ENCODE peak calls at places on chromosome 18, in six cellular contexts. One of them, this sample, is unnamed.

GRCh38 chr18:31596081-31596872 is 4.6 kb downstream of the TTR start:
- DNase-seq in neural progenitor cell: no peak
- DNase-seq in heart right ventricle: no peak
- DNase-seq in right lobe of liver: no peak
- DNase-seq in body of pancreas: no peak
- DNase-seq in testis: no peak
- DNase-seq in this sample: no peak

GRCh38 chr18:55421612-55422381 is 166.2 kb downstream of the TCF4 start:
- DNase-seq in neural progenitor cell: no peak
- DNase-seq in heart right ventricle: peak
- DNase-seq in right lobe of liver: no peak
- DNase-seq in body of pancreas: no peak
- DNase-seq in testis: no peak
- DNase-seq in this sample: no peak

GRCh38 chr18:44036500-44036899 is 644.2 kb upstream of the SETBP1 start:
- DNase-seq in neural progenitor cell: peak
- DNase-seq in heart right ventricle: peak
- DNase-seq in right lobe of liver: no peak
- DNase-seq in body of pancreas: peak
- DNase-seq in testis: peak
- DNase-seq in this sample: no peak

GRCh38 chr18:28411806-28412205 is 234.9 kb upstream of the CDH2 start:
- DNase-seq in neural progenitor cell: no peak
- DNase-seq in heart right ventricle: peak
- DNase-seq in right lobe of liver: no peak
- DNase-seq in body of pancreas: no peak
- DNase-seq in testis: no peak
- DNase-seq in this sample: no peak

GRCh38 chr18:59623456-59624383 is 73.5 kb downstream of the CCBE1 start:
- DNase-seq in neural progenitor cell: no peak
- DNase-seq in heart right ventricle: no peak
- DNase-seq in right lobe of liver: no peak
- DNase-seq in body of pancreas: no peak
- DNase-seq in testis: peak
- DNase-seq in this sample: no peak

GRCh38 chr18:30650499-30650898 is 392.0 kb downstream of the DSC3 start:
- DNase-seq in neural progenitor cell: no peak
- DNase-seq in heart right ventricle: no peak
- DNase-seq in right lobe of liver: no peak
- DNase-seq in body of pancreas: no peak
- DNase-seq in testis: no peak
- DNase-seq in this sample: no peak

GRCh38 chr18:5527603-5528002 is 16.2 kb downstream of the EPB41L3 start:
- DNase-seq in neural progenitor cell: no peak
- DNase-seq in heart right ventricle: peak
- DNase-seq in right lobe of liver: no peak
- DNase-seq in body of pancreas: no peak
- DNase-seq in testis: peak
- DNase-seq in this sample: no peak

GRCh38 chr18:32389868-32390267 is 80.8 kb downstream of the GAREM1 start:
- DNase-seq in neural progenitor cell: no peak
- DNase-seq in heart right ventricle: peak
- DNase-seq in right lobe of liver: peak
- DNase-seq in body of pancreas: peak
- DNase-seq in testis: peak
- DNase-seq in this sample: no peak

GRCh38 chr18:73670536-73670935 is 477.1 kb downstream of the FBXO15 start:
- DNase-seq in neural progenitor cell: no peak
- DNase-seq in heart right ventricle: no peak
- DNase-seq in right lobe of liver: no peak
- DNase-seq in body of pancreas: no peak
- DNase-seq in testis: no peak
- DNase-seq in this sample: peak

GRCh38 chr18:37175727-37176126 is 346.8 kb downstream of the KIAA1328 start:
- DNase-seq in neural progenitor cell: no peak
- DNase-seq in heart right ventricle: no peak
- DNase-seq in right lobe of liver: no peak
- DNase-seq in body of pancreas: no peak
- DNase-seq in testis: no peak
- DNase-seq in this sample: no peak

GRCh38 chr18:48927286-48928080 is 23.3 kb downstream of the SMAD7 start:
- DNase-seq in neural progenitor cell: no peak
- DNase-seq in heart right ventricle: no peak
- DNase-seq in right lobe of liver: no peak
- DNase-seq in body of pancreas: no peak
- DNase-seq in testis: no peak
- DNase-seq in this sample: no peak

GRCh38 chr18:35005963-35006577 is 35.1 kb upstream of the MAPRE2 start:
- DNase-seq in neural progenitor cell: peak
- DNase-seq in heart right ventricle: peak
- DNase-seq in right lobe of liver: no peak
- DNase-seq in body of pancreas: no peak
- DNase-seq in testis: no peak
- DNase-seq in this sample: peak

GRCh38 chr18:29028560-29028959 is 851.6 kb upstream of the CDH2 start:
- DNase-seq in neural progenitor cell: no peak
- DNase-seq in heart right ventricle: no peak
- DNase-seq in right lobe of liver: no peak
- DNase-seq in body of pancreas: no peak
- DNase-seq in testis: no peak
- DNase-seq in this sample: no peak

GRCh38 chr18:46155652-46156051 is 51.5 kb downstream of the HAUS1 start:
- DNase-seq in neural progenitor cell: no peak
- DNase-seq in heart right ventricle: no peak
- DNase-seq in right lobe of liver: no peak
- DNase-seq in body of pancreas: no peak
- DNase-seq in testis: no peak
- DNase-seq in this sample: peak

GRCh38 chr18:32920796-32921787 is 148.3 kb upstream of the KLHL14 start:
- DNase-seq in neural progenitor cell: no peak
- DNase-seq in heart right ventricle: no peak
- DNase-seq in right lobe of liver: no peak
- DNase-seq in body of pancreas: no peak
- DNase-seq in testis: no peak
- DNase-seq in this sample: peak

GRCh38 chr18:48662021-48662661 is 123.3 kb downstream of the CTIF start:
- DNase-seq in neural progenitor cell: peak
- DNase-seq in heart right ventricle: no peak
- DNase-seq in right lobe of liver: peak
- DNase-seq in body of pancreas: no peak
- DNase-seq in testis: no peak
- DNase-seq in this sample: peak

GRCh38 chr18:75173125-75173432 is 35.9 kb downstream of the PTGR3 start:
- DNase-seq in neural progenitor cell: peak
- DNase-seq in heart right ventricle: no peak
- DNase-seq in right lobe of liver: no peak
- DNase-seq in body of pancreas: no peak
- DNase-seq in testis: no peak
- DNase-seq in this sample: no peak

GRCh38 chr18:44678725-44679055 is 2.0 kb upstream of the SETBP1 start:
- DNase-seq in neural progenitor cell: no peak
- DNase-seq in heart right ventricle: no peak
- DNase-seq in right lobe of liver: no peak
- DNase-seq in body of pancreas: no peak
- DNase-seq in testis: no peak
- DNase-seq in this sample: no peak

GRCh38 chr18:13570856-13571495 is 155.4 kb downstream of the FAM210A start:
- DNase-seq in neural progenitor cell: no peak
- DNase-seq in heart right ventricle: no peak
- DNase-seq in right lobe of liver: no peak
- DNase-seq in body of pancreas: no peak
- DNase-seq in testis: no peak
- DNase-seq in this sample: no peak

GRCh38 chr18:36411745-36412168 is 114.2 kb downstream of the FHOD3 start:
- DNase-seq in neural progenitor cell: peak
- DNase-seq in heart right ventricle: no peak
- DNase-seq in right lobe of liver: no peak
- DNase-seq in body of pancreas: no peak
- DNase-seq in testis: peak
- DNase-seq in this sample: peak

GRCh38 chr18:10067670-10068659 is 154.1 kb downstream of the VAPA start:
- DNase-seq in neural progenitor cell: no peak
- DNase-seq in heart right ventricle: no peak
- DNase-seq in right lobe of liver: no peak
- DNase-seq in body of pancreas: no peak
- DNase-seq in testis: no peak
- DNase-seq in this sample: no peak

GRCh38 chr18:297936-298335 is 30.1 kb upstream of the THOC1 start:
- DNase-seq in neural progenitor cell: no peak
- DNase-seq in heart right ventricle: no peak
- DNase-seq in right lobe of liver: no peak
- DNase-seq in body of pancreas: no peak
- DNase-seq in testis: no peak
- DNase-seq in this sample: no peak

GRCh38 chr18:12315911-12316310 is 7.9 kb downstream of the TUBB6 start:
- DNase-seq in neural progenitor cell: no peak
- DNase-seq in heart right ventricle: peak
- DNase-seq in right lobe of liver: no peak
- DNase-seq in body of pancreas: peak
- DNase-seq in testis: no peak
- DNase-seq in this sample: no peak

GRCh38 chr18:12408247-12408869 is 629 bp downstream of the PRELID3A start:
- DNase-seq in neural progenitor cell: no peak
- DNase-seq in heart right ventricle: no peak
- DNase-seq in right lobe of liver: no peak
- DNase-seq in body of pancreas: peak
- DNase-seq in testis: peak
- DNase-seq in this sample: no peak

GRCh38 chr18:73717570-73717969 is 430.1 kb downstream of the FBXO15 start:
- DNase-seq in neural progenitor cell: no peak
- DNase-seq in heart right ventricle: no peak
- DNase-seq in right lobe of liver: no peak
- DNase-seq in body of pancreas: no peak
- DNase-seq in testis: no peak
- DNase-seq in this sample: peak

GRCh38 chr18:42038936-42039335 is 83.9 kb downstream of the PIK3C3 start:
- DNase-seq in neural progenitor cell: no peak
- DNase-seq in heart right ventricle: no peak
- DNase-seq in right lobe of liver: no peak
- DNase-seq in body of pancreas: no peak
- DNase-seq in testis: no peak
- DNase-seq in this sample: no peak

GRCh38 chr18:61551586-61551985 is 218.4 kb downstream of the CDH20 start:
- DNase-seq in neural progenitor cell: peak
- DNase-seq in heart right ventricle: peak
- DNase-seq in right lobe of liver: no peak
- DNase-seq in body of pancreas: no peak
- DNase-seq in testis: peak
- DNase-seq in this sample: peak

GRCh38 chr18:23887493-23887892 is 127.1 kb upstream of the TTC39C start:
- DNase-seq in neural progenitor cell: no peak
- DNase-seq in heart right ventricle: no peak
- DNase-seq in right lobe of liver: no peak
- DNase-seq in body of pancreas: no peak
- DNase-seq in testis: peak
- DNase-seq in this sample: no peak

GRCh38 chr18:75694292-75694691 is 266.8 kb upstream of the SMIM21 start:
- DNase-seq in neural progenitor cell: no peak
- DNase-seq in heart right ventricle: no peak
- DNase-seq in right lobe of liver: no peak
- DNase-seq in body of pancreas: no peak
- DNase-seq in testis: no peak
- DNase-seq in this sample: no peak

GRCh38 chr18:35110554-35111058 is 69.4 kb downstream of the MAPRE2 start:
- DNase-seq in neural progenitor cell: no peak
- DNase-seq in heart right ventricle: no peak
- DNase-seq in right lobe of liver: no peak
- DNase-seq in body of pancreas: no peak
- DNase-seq in testis: no peak
- DNase-seq in this sample: no peak

GRCh38 chr18:64799378-64799777 is 650.5 kb upstream of the LINC00305 start:
- DNase-seq in neural progenitor cell: no peak
- DNase-seq in heart right ventricle: no peak
- DNase-seq in right lobe of liver: no peak
- DNase-seq in body of pancreas: no peak
- DNase-seq in testis: no peak
- DNase-seq in this sample: no peak

GRCh38 chr18:45738660-45739059 is 14.7 kb downstream of the SLC14A1 start:
- DNase-seq in neural progenitor cell: no peak
- DNase-seq in heart right ventricle: no peak
- DNase-seq in right lobe of liver: no peak
- DNase-seq in body of pancreas: no peak
- DNase-seq in testis: no peak
- DNase-seq in this sample: no peak

GRCh38 chr18:10032331-10032979 is 118.6 kb downstream of the VAPA start:
- DNase-seq in neural progenitor cell: peak
- DNase-seq in heart right ventricle: no peak
- DNase-seq in right lobe of liver: no peak
- DNase-seq in body of pancreas: no peak
- DNase-seq in testis: peak
- DNase-seq in this sample: no peak

GRCh38 chr18:7545734-7546133 is 21.4 kb upstream of the PTPRM start:
- DNase-seq in neural progenitor cell: no peak
- DNase-seq in heart right ventricle: no peak
- DNase-seq in right lobe of liver: no peak
- DNase-seq in body of pancreas: no peak
- DNase-seq in testis: no peak
- DNase-seq in this sample: no peak

GRCh38 chr18:61852496-61852895 is 40.3 kb downstream of the RNF152 start:
- DNase-seq in neural progenitor cell: no peak
- DNase-seq in heart right ventricle: no peak
- DNase-seq in right lobe of liver: no peak
- DNase-seq in body of pancreas: no peak
- DNase-seq in testis: no peak
- DNase-seq in this sample: peak

GRCh38 chr18:69158949-69159348 is 241.7 kb upstream of the DOK6 start:
- DNase-seq in neural progenitor cell: no peak
- DNase-seq in heart right ventricle: no peak
- DNase-seq in right lobe of liver: no peak
- DNase-seq in body of pancreas: no peak
- DNase-seq in testis: no peak
- DNase-seq in this sample: no peak
- H3K4me3 ChIP-seq in neural progenitor cell: no peak
- H3K4me3 ChIP-seq in heart right ventricle: no peak
- H3K4me3 ChIP-seq in right lobe of liver: no peak
- H3K4me3 ChIP-seq in body of pancreas: no peak
- H3K4me3 ChIP-seq in testis: no peak
- H3K4me3 ChIP-seq in this sample: no peak

GRCh38 chr18:79677221-79677620 is 2.4 kb upstream of the CTDP1 start:
- DNase-seq in neural progenitor cell: no peak
- DNase-seq in heart right ventricle: no peak
- DNase-seq in right lobe of liver: no peak
- DNase-seq in body of pancreas: no peak
- DNase-seq in testis: no peak
- DNase-seq in this sample: no peak
- H3K27ac ChIP-seq in neural progenitor cell: no peak
- H3K27ac ChIP-seq in heart right ventricle: no peak
- H3K27ac ChIP-seq in right lobe of liver: no peak
- H3K27ac ChIP-seq in body of pancreas: no peak
- H3K27ac ChIP-seq in testis: no peak
- H3K27ac ChIP-seq in this sample: no peak

GRCh38 chr18:9017170-9017899 is 85.2 kb upstream of the NDUFV2 start:
- DNase-seq in neural progenitor cell: peak
- DNase-seq in heart right ventricle: peak
- DNase-seq in right lobe of liver: no peak
- DNase-seq in body of pancreas: peak
- DNase-seq in testis: peak
- DNase-seq in this sample: peak
- H3K4me3 ChIP-seq in neural progenitor cell: no peak
- H3K4me3 ChIP-seq in heart right ventricle: peak
- H3K4me3 ChIP-seq in right lobe of liver: no peak
- H3K4me3 ChIP-seq in body of pancreas: no peak
- H3K4me3 ChIP-seq in testis: no peak
- H3K4me3 ChIP-seq in this sample: peak

GRCh38 chr18:57497372-57498294 is 62.5 kb downstream of the ONECUT2 start:
- DNase-seq in neural progenitor cell: no peak
- DNase-seq in heart right ventricle: no peak
- DNase-seq in right lobe of liver: no peak
- DNase-seq in body of pancreas: no peak
- DNase-seq in testis: no peak
- DNase-seq in this sample: peak
- H3K27ac ChIP-seq in neural progenitor cell: no peak
- H3K27ac ChIP-seq in heart right ventricle: no peak
- H3K27ac ChIP-seq in right lobe of liver: no peak
- H3K27ac ChIP-seq in body of pancreas: no peak
- H3K27ac ChIP-seq in testis: no peak
- H3K27ac ChIP-seq in this sample: no peak

This sample was measured in PC-9.